ENCODE peak calls at places on chromosomes 12 and 14, in four cellular contexts. C, N, W and A are unnamed samples.
A peak's percentile ranks its signal among the peaks of the same experiment; 100 is the strongest.

GRCh38 chr12:121524196-121524930 is 56.5 kb downstream of the KDM2B start:
- DNase-seq in C (no peak), N (no peak), W (no peak), A (no peak)

GRCh38 chr12:13135336-13136178 is 32.1 kb upstream of the GSG1 start:
- DNase-seq in W (peak; percentile 46), C (no peak), N (peak; percentile 61), A (no peak)

GRCh38 chr12:61993734-61994345 is 266.4 kb upstream of the USP15 start:
- DNase-seq in N (no peak), W (peak; percentile 9), C (no peak), A (no peak)

GRCh38 chr12:108833757-108834472 is 23.5 kb downstream of the SSH1 start:
- DNase-seq in N (no peak), C (no peak), W (no peak), A (no peak)

GRCh38 chr14:77825895-77826519 is 26.1 kb downstream of the ADCK1 start:
- DNase-seq in N (no peak), C (no peak), W (no peak), A (no peak)

GRCh38 chr14:33375781-33376180 is 437.1 kb downstream of the NPAS3 start:
- DNase-seq in N (no peak), C (no peak), W (no peak), A (no peak)

GRCh38 chr14:34223302-34224150 is 238.5 kb downstream of the SPTSSA start:
- DNase-seq in C (no peak), W (no peak), N (no peak), A (no peak)

GRCh38 chr14:29321646-29322045 is 555.1 kb downstream of the FOXG1 start:
- DNase-seq in W (no peak), N (no peak), C (no peak), A (no peak)

GRCh38 chr14:56874375-56874774 is 64.1 kb upstream of the OTX2 start:
- DNase-seq in C (no peak), W (peak; percentile 2), N (no peak), A (no peak)

GRCh38 chr14:61420326-61420725 is 98.9 kb downstream of the PRKCH start:
- DNase-seq in W (peak; percentile 43), N (no peak), C (peak; percentile 75), A (no peak)

GRCh38 chr12:75480469-75480949 is at the start of gene GLIPR1:
- DNase-seq in N (peak; percentile 77), C (peak; percentile 93), W (peak; percentile 93), A (peak; percentile 49)

GRCh38 chr12:1517007-1517406 is 77.4 kb downstream of the FBXL14 start:
- DNase-seq in W (no peak), C (no peak), N (no peak), A (no peak)

GRCh38 chr12:5556033-5556614 is 124.2 kb downstream of the NTF3 start:
- DNase-seq in C (peak; percentile 42), N (no peak), W (no peak), A (no peak)

GRCh38 chr12:56574210-56574609 is 52.6 kb downstream of the RBMS2 start:
- DNase-seq in C (no peak), N (no peak), W (peak; percentile 40), A (no peak)

GRCh38 chr12:115756271-115756670 is 521.2 kb downstream of the MED13L start:
- DNase-seq in W (no peak), N (no peak), C (no peak), A (no peak)

GRCh38 chr14:104399432-104400155 is 180.0 kb upstream of the C14orf180 start:
- DNase-seq in W (no peak), C (peak; percentile 91), N (no peak), A (no peak)

GRCh38 chr14:84686550-84686949 is 843.4 kb upstream of the FLRT2 start:
- DNase-seq in N (no peak), C (no peak), W (no peak), A (no peak)

GRCh38 chr12:104083769-104084475 is 19.6 kb downstream of the HCFC2 start:
- DNase-seq in N (no peak), C (no peak), W (no peak), A (no peak)

GRCh38 chr12:123498126-123498825 is 35.2 kb downstream of the RILPL1 start:
- DNase-seq in N (no peak), W (no peak), C (no peak), A (no peak)

GRCh38 chr12:49339464-49339861 is 2.5 kb upstream of the C1QL4 start:
- DNase-seq in N (peak; percentile 77), C (peak; percentile 91), W (no peak), A (no peak)

GRCh38 chr12:109947511-109947910 is 47.4 kb downstream of the TCHP start:
- DNase-seq in W (no peak), N (no peak), C (no peak), A (no peak)

DNA sequence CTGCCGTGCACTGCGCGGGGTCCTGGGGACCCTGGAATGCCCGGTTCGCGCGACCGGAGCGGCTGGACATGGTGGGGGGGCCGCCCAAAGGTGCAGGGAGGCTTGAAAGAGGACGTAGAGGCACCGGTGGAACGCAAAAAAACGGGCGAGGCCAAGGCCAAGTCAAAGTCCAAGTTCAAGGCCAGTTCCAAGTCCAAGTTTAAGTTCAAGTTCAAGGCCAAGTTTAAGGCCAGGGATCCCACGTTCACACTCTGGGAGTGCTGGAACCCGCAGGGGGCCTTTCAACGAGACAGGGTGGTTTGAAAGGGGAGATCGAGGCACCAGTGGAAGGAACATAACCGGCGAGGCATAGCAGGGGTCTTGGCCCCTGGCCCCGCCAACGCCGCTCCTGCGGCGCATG is 317.6 kb downstream of the ALG10 start:
- DNase-seq in C (no peak), N (no peak), W (no peak), A (no peak)
- H3K9me3 ChIP-seq in C (peaks cover 51% of the 10 kb centered on the region), N (peaks cover 100% of the 10 kb centered on the region), W (peaks cover 3% of the 10 kb centered on the region), A (no peaks in the 10 kb centered on the region)

DNA sequence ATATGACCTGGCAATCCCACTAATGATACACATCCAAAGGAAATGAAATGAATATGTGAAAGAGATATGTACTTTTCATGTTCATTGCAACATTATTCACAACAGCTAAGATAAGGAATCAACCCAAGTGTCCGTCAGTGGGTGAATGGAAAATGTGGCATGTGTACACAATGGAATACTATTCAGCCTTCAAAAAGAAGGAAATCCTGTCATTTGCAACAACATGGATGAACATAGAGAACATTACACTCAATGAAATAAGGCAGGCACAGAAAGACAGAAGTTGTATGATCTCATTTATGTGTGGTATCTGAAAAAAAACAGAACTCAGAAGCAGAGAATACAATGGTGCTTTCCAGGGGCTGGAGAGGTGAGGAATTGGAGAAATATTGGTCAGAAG is 54.0 kb downstream of the TAOK3 start:
- DNase-seq in N (no peak), C (no peak), W (no peak), A (no peak)
- H3K9me3 ChIP-seq in N (no peaks in the 10 kb centered on the region), C (no peaks in the 10 kb centered on the region), W (no peaks in the 10 kb centered on the region), A (no peaks in the 10 kb centered on the region)

GRCh38 chr12:76714861-76715260 is 49.1 kb upstream of the ZDHHC17 start:
- DNase-seq in C (no peak), W (no peak), N (no peak), A (no peak)
- H3K9me3 ChIP-seq in C (no peaks in the 10 kb centered on the region), W (no peaks in the 10 kb centered on the region), N (no peaks in the 10 kb centered on the region), A (no peaks in the 10 kb centered on the region)

GRCh38 chr12:133204264-133204603 is 22.9 kb downstream of the ZNF268 start:
- DNase-seq in N (no peak), C (no peak), W (no peak), A (no peak)

GRCh38 chr12:133201888-133202287 is 20.6 kb downstream of the ZNF268 start:
- DNase-seq in N (no peak), C (no peak), W (no peak), A (no peak)

GRCh38 chr12:133203344-133204263 is 22.3 kb downstream of the ZNF268 start:
- DNase-seq in W (no peak), C (no peak), N (no peak), A (no peak)

GRCh38 chr12:133206390-133206789 is 25.1 kb downstream of the ZNF268 start:
- DNase-seq in C (no peak), N (no peak), W (no peak), A (no peak)

DNA sequence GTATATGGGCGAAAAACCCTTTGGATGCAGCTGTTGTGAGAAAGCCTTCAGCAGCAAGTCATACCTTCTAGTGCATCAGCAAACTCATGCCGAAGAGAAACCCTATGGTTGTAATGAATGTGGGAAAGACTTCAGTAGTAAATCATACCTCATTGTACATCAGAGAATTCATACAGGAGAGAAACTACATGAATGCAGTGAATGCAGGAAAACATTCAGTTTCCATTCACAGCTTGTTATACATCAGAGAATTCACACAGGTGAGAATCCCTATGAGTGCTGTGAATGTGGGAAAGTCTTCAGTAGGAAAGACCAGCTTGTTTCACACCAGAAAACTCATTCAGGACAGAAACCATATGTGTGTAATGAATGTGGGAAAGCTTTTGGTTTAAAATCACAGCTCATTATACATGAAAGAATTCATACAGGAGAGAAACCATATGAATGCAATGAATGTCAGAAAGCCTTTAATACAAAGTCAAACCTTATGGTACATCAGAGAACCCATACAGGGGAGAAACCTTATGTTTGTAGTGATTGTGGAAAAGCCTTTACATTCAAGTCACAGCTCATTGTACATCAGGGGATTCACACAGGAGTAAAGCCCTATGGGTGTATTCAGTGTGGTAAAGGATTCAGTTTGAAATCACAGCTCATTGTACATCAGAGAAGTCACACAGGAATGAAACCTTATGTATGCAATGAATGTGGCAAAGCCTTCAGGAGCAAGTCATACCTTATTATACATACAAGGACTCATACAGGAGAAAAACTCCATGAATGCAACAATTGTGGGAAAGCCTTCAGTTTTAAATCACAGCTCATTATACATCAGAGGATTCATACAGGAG is 21.4 kb downstream of the ZNF268 start:
- DNase-seq in C (no peak), W (no peak), N (no peak), A (no peak)
- H3K9me3 ChIP-seq in C (peaks cover 91% of the 10 kb centered on the region), W (peaks cover 39% of the 10 kb centered on the region), N (peaks cover 88% of the 10 kb centered on the region), A (peaks cover 66% of the 10 kb centered on the region)

DNA sequence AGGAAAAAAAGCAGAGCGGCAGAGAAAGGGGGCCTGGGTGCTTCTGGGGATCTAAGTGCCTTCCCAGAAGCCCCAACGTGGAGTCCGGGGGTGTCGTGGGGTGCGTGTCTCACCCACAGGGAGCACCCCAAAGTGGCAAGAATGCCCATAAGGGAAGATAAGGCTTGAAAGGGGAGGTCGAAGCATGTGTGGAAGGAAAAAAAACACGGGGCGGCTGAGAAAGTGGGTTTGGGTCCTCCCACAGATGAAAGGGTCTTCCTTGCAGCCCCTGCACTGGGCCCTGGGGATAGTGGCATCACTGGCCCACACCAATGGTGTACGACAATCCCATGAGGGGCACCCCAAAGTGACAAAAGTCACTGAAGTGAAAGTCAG is 275.5 kb downstream of the ALG10 start:
- DNase-seq in N (no peak), C (no peak), W (no peak), A (no peak)
- H3K9me3 ChIP-seq in N (peaks cover 99% of the 10 kb centered on the region), C (peaks cover 7% of the 10 kb centered on the region), W (peaks cover 2% of the 10 kb centered on the region), A (no peaks in the 10 kb centered on the region)